ENCODE peak calls at places on chromosomes 11 and 22, in seven cellular contexts. A is IMR-90, R is HFF-Myc, T is astrocyte of the spinal cord, M is spleen, B is fibroblast of lung, D is GM23338. P is an unnamed sample.

GRCh38 chr11:124623861-124624525 is 1.3 kb downstream of the TBRG1 start:
- DNase-seq in R (no peak), B (peak), T (no peak), A (peak), M (no peak), D (no peak), P (no peak)

GRCh38 chr11:112128483-112129121 is 35.3 kb downstream of the IL18 start:
- DNase-seq in B (peak), T (peak), D (no peak), R (peak), M (no peak), A (peak), P (peak)

GRCh38 chr11:76769071-76769560 is 14.0 kb upstream of the TSKU start:
- DNase-seq in M (peak), B (peak), D (no peak), T (peak), A (peak), R (no peak), P (no peak)

GRCh38 chr22:17087176-17088131 is 2.7 kb downstream of the IL17RA start:
- DNase-seq in R (no peak), B (peak), T (peak), A (peak), M (no peak), D (no peak), P (no peak)

GRCh38 chr11:79184285-79184684 is 256.5 kb downstream of the TENM4 start:
- DNase-seq in D (peak), T (no peak), M (no peak), A (no peak), R (no peak), B (no peak), P (no peak)

GRCh38 chr22:38951734-38952133 is 5.7 kb upstream of the APOBEC3A start:
- DNase-seq in A (no peak), D (no peak), R (no peak), M (no peak), T (no peak), B (no peak), P (no peak)

GRCh38 chr11:31676280-31676982 is 134.7 kb downstream of the PAX6 start:
- DNase-seq in A (no peak), B (no peak), R (no peak), D (no peak), T (no peak), M (no peak), P (no peak)

GRCh38 chr11:119509969-119510401 is 87.0 kb upstream of the THY1 start:
- DNase-seq in M (no peak), R (peak), D (no peak), A (peak), B (peak), T (peak), P (peak)

GRCh38 chr11:121244861-121245260 is 47.7 kb upstream of the SC5D start:
- DNase-seq in B (no peak), A (no peak), D (no peak), T (no peak), M (no peak), R (no peak), P (no peak)

GRCh38 chr11:130765951-130766649 is 150.2 kb downstream of the SNX19 start:
- DNase-seq in R (peak), M (no peak), B (peak), D (no peak), A (no peak), T (no peak), P (peak)

GRCh38 chr22:49040111-49040510 is 787.6 kb downstream of the BRD1 start:
- DNase-seq in A (no peak), T (no peak), M (no peak), R (no peak), D (no peak), B (no peak), P (no peak)

GRCh38 chr11:116461789-116462188 is 311.0 kb downstream of the BUD13 start:
- DNase-seq in A (no peak), B (no peak), T (no peak), D (peak), R (no peak), M (no peak), P (no peak)

GRCh38 chr11:45811109-45811435 is 6.1 kb downstream of the SLC35C1 start:
- DNase-seq in T (no peak), R (no peak), A (no peak), M (no peak), B (no peak), D (no peak), P (no peak)

GRCh38 chr22:35930933-35931332 is 97.7 kb downstream of the RBFOX2 start:
- DNase-seq in M (no peak), B (peak), A (peak), R (peak), D (peak), T (peak), P (no peak)

GRCh38 chr11:1054143-1055108 is 17.9 kb upstream of the MUC6 start:
- DNase-seq in D (no peak), M (peak), T (no peak), R (peak), A (no peak), B (no peak), P (no peak)

GRCh38 chr11:131906963-131907362 is 536.5 kb downstream of the NTM start:
- DNase-seq in M (no peak), A (no peak), B (no peak), T (peak), D (peak), R (no peak), P (no peak)
- TF ChIP-seq CTCF in M (no peak), A (no peak), B (peak), T (peak), D (peak), R (peak), P (peak)

DNA sequence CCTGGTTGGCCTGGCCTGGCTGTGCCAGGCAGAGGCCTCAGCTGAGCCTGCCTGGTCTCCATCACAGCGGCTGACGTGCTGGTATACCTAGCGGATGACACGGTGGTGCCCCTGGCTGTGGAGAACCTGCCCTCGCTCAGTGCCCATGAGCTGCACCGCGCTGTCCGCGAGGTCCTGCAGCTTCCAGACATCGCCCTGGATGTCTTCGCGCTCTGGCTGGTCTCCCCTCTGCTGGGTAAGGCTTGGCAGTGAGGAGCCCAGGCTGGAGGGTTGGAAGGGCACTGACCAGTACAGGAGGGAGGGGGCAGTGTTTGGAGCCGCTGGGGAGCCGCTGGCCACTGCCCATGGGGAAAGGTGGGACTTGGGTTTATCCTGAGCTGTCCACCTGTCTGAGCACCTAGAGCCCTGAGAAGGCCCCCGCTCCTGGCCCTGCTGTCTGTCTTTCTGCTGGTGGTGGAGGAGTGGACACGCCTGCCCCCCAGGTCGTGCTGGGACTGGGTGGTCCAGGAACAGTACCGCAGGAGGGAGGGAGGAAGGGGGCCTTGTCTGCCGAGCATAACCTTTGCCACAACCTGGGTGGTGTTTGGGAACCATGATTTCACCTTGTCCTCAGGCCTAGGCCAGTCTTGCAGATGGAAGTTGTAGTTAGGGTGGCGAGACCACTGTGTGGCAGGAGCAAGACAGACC is 3.0 kb downstream of the FRMD8 start:
- DNase-seq in D (no peak), T (no peak), R (no peak), M (peak), A (no peak), B (no peak), P (no peak)
- H3K4me3 ChIP-seq in D (no peak), T (no peak), R (peak), M (no peak), A (no peak), B (peak), P (no peak)

DNA sequence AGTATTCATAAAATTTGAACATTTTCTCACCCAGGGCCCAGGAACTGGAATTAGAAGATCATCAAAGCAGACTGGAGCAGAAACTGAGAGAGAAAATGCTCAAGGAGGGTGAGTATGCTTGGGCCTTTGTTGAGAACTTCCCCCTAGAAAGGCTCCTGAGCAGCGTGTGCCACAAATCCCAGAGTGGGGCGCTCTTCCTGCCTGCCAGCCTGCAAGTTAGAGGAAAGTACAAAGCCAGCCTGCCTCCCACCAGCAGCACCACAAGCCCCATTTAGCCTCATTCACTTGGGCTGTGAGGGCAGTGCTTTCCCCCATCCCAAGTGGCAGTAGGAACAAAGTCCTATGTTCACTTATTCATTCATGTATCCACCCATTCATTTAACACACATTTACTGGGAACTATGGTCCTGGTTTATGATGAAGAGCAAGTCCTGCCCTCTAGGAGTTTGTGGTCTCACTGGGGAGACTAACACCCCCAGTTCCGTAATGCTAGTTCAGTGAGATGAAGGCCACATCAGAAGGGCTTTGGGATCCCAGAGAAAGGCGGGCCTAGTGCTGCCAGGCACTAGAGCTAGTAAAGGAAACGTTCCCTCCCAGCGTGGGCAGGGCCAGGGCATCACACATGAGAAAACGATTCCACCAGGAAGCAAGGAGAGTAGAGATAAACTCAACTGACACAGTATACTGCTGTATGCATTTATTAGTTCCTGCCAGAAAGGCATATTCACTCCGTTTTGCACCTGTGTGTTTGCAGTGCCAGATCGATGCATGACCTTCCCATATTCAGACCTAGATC is 22.4 kb upstream of the PARVA start:
- DNase-seq in A (no peak), B (no peak), M (no peak), T (no peak), R (no peak), D (peak), P (no peak)
- TF ChIP-seq CTCF in A (no peak), B (no peak), M (no peak), T (no peak), R (no peak), D (no peak), P (no peak)

GRCh38 chr22:20522828-20523117 is 15.4 kb downstream of the MED15 start:
- DNase-seq in R (no peak), T (no peak), B (no peak), M (no peak), D (no peak), A (no peak), P (no peak)
- H3K4me3 ChIP-seq in R (no peak), T (no peak), B (no peak), M (no peak), D (no peak), A (no peak), P (no peak)

GRCh38 chr11:41309716-41310115 is 149.7 kb downstream of the LRRC4C start:
- DNase-seq in R (no peak), M (no peak), B (no peak), T (no peak), A (no peak), D (peak), P (no peak)
- TF ChIP-seq CTCF in R (no peak), M (no peak), B (no peak), T (no peak), A (no peak), D (peak), P (no peak)

DNA sequence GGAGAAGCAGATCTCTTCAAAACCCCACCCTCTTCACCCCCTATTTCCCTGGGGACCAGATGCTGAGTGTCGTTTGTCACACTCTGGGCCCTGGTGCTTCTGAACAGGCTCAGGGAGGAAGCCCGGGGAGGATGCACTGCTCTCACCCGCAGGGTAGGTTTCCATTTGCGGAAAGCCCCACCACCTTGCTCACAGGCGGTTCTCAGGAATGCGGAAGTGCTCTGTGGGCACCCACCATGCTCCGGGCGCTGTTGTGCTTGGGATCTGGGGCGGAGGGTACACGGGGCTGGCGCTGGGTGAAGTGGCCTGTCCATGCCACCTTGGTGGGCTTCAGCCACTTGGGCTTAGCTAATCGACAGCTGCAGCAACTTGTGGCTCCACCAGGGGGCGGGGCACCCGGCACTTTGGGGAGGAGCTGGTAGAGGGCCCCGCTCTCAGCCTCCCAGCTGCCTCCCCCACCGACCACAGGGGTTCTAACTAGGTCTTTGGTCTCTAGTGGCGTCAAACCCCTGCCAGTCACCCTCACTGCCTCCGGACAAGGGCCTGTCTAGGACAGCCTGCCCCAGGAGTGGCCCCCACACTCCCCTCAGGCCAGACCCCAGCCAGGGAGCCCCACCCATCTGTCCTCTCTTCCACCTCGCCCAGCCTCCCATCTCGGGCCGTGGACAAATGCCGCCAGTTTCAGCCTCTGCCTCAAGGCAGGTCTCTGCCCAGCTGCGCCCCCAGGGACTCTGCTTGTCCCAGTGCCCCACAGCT is 7.4 kb downstream of the NDUFV1 start:
- DNase-seq in R (no peak), M (peak), A (peak), B (peak), D (peak), T (peak), P (no peak)
- H3K4me3 ChIP-seq in R (no peak), M (peak), A (no peak), B (peak), D (peak), T (peak), P (peak)

GRCh38 chr11:65314501-65315203 is at the start of gene CDC42EP2:
- DNase-seq in D (peak), M (peak), A (peak), T (peak), B (peak), R (no peak), P (no peak)
- TF ChIP-seq CTCF in D (no peak), M (peak), A (no peak), T (no peak), B (no peak), R (no peak), P (no peak)

P was measured in BJ.